ENCODE peak calls at places on chromosome 12, in seven cellular contexts. I is A549, T is fibroblast of pulmonary artery, P is GM12865, X is cardiac muscle cell, A is ascending aorta, W is uterus. O is an unnamed sample.

GRCh38 chr12:58710896-58711295 is 209.4 kb downstream of the LRIG3 start:
- DNase-seq in I (no peak), T (no peak), P (no peak), X (no peak), A (no peak), W (no peak), O (peak; percentile 30)

GRCh38 chr12:76943004-76943403 is 64.2 kb upstream of the CSRP2 start:
- DNase-seq in I (no peak), T (no peak), P (no peak), X (no peak), A (no peak), W (no peak), O (no peak)

GRCh38 chr12:29943683-29944082 is 159.9 kb upstream of the TMTC1 start:
- DNase-seq in I (no peak), T (peak; percentile 10), P (no peak), X (no peak), A (no peak), W (no peak), O (no peak)

GRCh38 chr12:57983150-57983857 is 41.9 kb downstream of the ATP23 start:
- DNase-seq in I (no peak), T (peak; percentile 77), P (peak; percentile 32), X (peak; percentile 49), A (no peak), W (no peak), O (peak; percentile 66)

GRCh38 chr12:93060666-93061413 is 131.7 kb upstream of the EEA1 start:
- DNase-seq in I (no peak), T (peak; percentile 59), P (peak; percentile 33), X (peak; percentile 36), A (no peak), W (peak; percentile 42), O (peak; percentile 67)

GRCh38 chr12:48977290-48978281 is 536 bp upstream of the WNT1 start:
- DNase-seq in I (peak; percentile 74), T (peak; percentile 48), P (peak; percentile 70), X (no peak), A (no peak), W (no peak), O (no peak)

GRCh38 chr12:68189766-68190700 is 30.5 kb upstream of the IFNG start:
- DNase-seq in I (no peak), T (peak; percentile 50), P (no peak), X (no peak), A (no peak), W (no peak), O (no peak)

GRCh38 chr12:131747771-131748170 is 36.9 kb downstream of the SFSWAP start:
- DNase-seq in I (no peak), T (no peak), P (no peak), X (peak; percentile 35), A (no peak), W (no peak), O (no peak)

GRCh38 chr12:115660211-115660805 is 617.2 kb downstream of the MED13L start:
- DNase-seq in I (no peak), T (peak; percentile 58), P (no peak), X (no peak), A (no peak), W (no peak), O (peak; percentile 37)

GRCh38 chr12:4809013-4809448 is 88.8 kb downstream of the GALNT8 start:
- DNase-seq in I (no peak), T (no peak), P (no peak), X (peak; percentile 85), A (no peak), W (no peak), O (no peak)

GRCh38 chr12:120267736-120268135 is 2.2 kb upstream of the PXN start:
- DNase-seq in I (no peak), T (no peak), P (no peak), X (no peak), A (no peak), W (no peak), O (no peak)

GRCh38 chr12:27984275-27984674 is 11.7 kb upstream of the PTHLH start:
- DNase-seq in I (peak; percentile 60), T (peak; percentile 59), P (no peak), X (no peak), A (no peak), W (no peak), O (peak; percentile 61)

GRCh38 chr12:94725375-94726168 is 75.2 kb upstream of the TMCC3 start:
- DNase-seq in I (peak; percentile 30), T (peak; percentile 75), P (peak; percentile 56), X (peak; percentile 17), A (no peak), W (no peak), O (peak; percentile 53)
- TF ChIP-seq CTCF in I (no peak), T (peak; percentile 63), P (peak; percentile 31), X (peak; percentile 59), A (no peak), W (no peak), O (peak; percentile 46)

GRCh38 chr12:108047130-108047550 is 81.9 kb upstream of the WSCD2 start:
- DNase-seq in I (no peak), T (peak; percentile 13), P (no peak), X (no peak), A (no peak), W (no peak), O (peak; percentile 2)

GRCh38 chr12:108040968-108041367 is 88.1 kb upstream of the WSCD2 start:
- DNase-seq in I (no peak), T (no peak), P (no peak), X (peak; percentile 24), A (no peak), W (no peak), O (no peak)

GRCh38 chr12:108046135-108046534 is 83.0 kb upstream of the WSCD2 start:
- DNase-seq in I (no peak), T (no peak), P (no peak), X (no peak), A (no peak), W (no peak), O (no peak)

GRCh38 chr12:108046633-108047032 is 82.5 kb upstream of the WSCD2 start:
- DNase-seq in I (no peak), T (no peak), P (no peak), X (no peak), A (no peak), W (peak; percentile 32), O (no peak)

GRCh38 chr12:108043750-108044149 is 85.3 kb upstream of the WSCD2 start:
- DNase-seq in I (no peak), T (no peak), P (no peak), X (peak; percentile 48), A (no peak), W (no peak), O (no peak)
- H3K4me3 ChIP-seq in I (no peak overlapping the region), T (no peak overlapping the region), P (no peak overlapping the region), X (no peak overlapping the region), A (no peak overlapping the region), W (no peak overlapping the region), O (no peak overlapping the region)

GRCh38 chr12:44774815-44775411 is 101.2 kb downstream of the NELL2 start:
- DNase-seq in I (peak; percentile 3), T (peak; percentile 35), P (peak; percentile 55), X (peak; percentile 46), A (no peak), W (no peak), O (no peak)
- TF ChIP-seq CTCF in I (peak; percentile 60), T (peak; percentile 76), P (peak; percentile 78), X (peak; percentile 70), A (no peak), W (no peak), O (peak; percentile 55)

GRCh38 chr12:50047693-50048250 is 9.6 kb upstream of the ASIC1 start:
- DNase-seq in I (no peak), T (no peak), P (no peak), X (no peak), A (no peak), W (no peak), O (no peak)

GRCh38 chr12:50052544-50052943 is 4.9 kb upstream of the ASIC1 start:
- DNase-seq in I (no peak), T (no peak), P (no peak), X (no peak), A (no peak), W (no peak), O (no peak)

GRCh38 chr12:50050410-50051280 is 6.8 kb upstream of the ASIC1 start:
- DNase-seq in I (no peak), T (peak; percentile 90), P (no peak), X (peak; percentile 49), A (no peak), W (peak; percentile 85), O (peak; percentile 93)

GRCh38 chr12:50049254-50050118 is 7.9 kb upstream of the ASIC1 start:
- DNase-seq in I (no peak), T (no peak), P (no peak), X (no peak), A (no peak), W (no peak), O (no peak)

DNA sequence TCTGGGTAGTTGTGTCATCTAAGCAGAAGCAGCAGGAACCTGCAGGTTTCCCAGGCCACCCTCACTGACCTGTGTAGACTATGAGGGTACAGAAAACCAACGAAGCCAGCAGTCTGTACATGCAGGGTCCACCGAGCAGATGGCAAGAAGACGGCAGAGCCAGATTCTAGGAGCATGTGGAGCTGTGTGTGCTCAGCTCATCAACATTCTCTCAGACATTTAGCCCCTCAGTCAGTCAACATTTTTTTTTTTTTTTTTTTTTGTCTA is 7.3 kb upstream of the ASIC1 start:
- DNase-seq in I (no peak), T (no peak), P (no peak), X (no peak), A (no peak), W (no peak), O (no peak)
- H3K4me3 ChIP-seq in I (no peak overlapping the region), T (peak overlapping the region; percentile 19), P (no peak overlapping the region), X (no peak overlapping the region), A (peak overlapping the region; percentile 41), W (peak overlapping the region; percentile 22), O (peak overlapping the region; percentile 9)

O was measured in fibroblast of villous mesenchyme.